ENCODE peak calls at places on chromosomes 3 and 15, in ten cellular contexts. J is left ventricle myocardium inferior; O is fibroblast of mammary gland; G is activated CD4-positive, alpha-beta T cell treated with anti-CD3 and anti-CD28 coated beads, Interleukin-2, amount 50 U/mL, for 1 hour; T is stimulated activated CD8-positive, alpha-beta memory T cell treated with anti-CD3 and anti-CD28 coated beads, Interleukin-4, amount 100 ng/mL, for 4 hours; I is renal cortical epithelial cell; E is progenitor cell of endocrine pancreas; B is AG09319; C is fibroblast of pulmonary artery; V is type B pancreatic cell. X is an unnamed sample.

GRCh38 chr3:33718595-33718907 is 497 bp upstream of the CLASP2 start:
- DNase-seq in C (no peak), B (no peak), I (no peak), J (no peak), E (no peak), V (no peak), O (no peak), G (no peak), T (no peak), X (no peak)

GRCh38 chr3:155079795-155080546 is at the start of gene MME:
- DNase-seq in C (peak), J (peak), E (peak), T (no peak), G (no peak), O (peak), I (no peak), B (peak), V (peak), X (peak)

GRCh38 chr3:3127432-3128010 is 781 bp downstream of the TRNT1 start:
- DNase-seq in E (no peak), I (no peak), B (no peak), V (no peak), T (no peak), C (no peak), G (peak), J (no peak), O (peak), X (no peak)

GRCh38 chr15:91279481-91279880 is 179.4 kb downstream of the SV2B start:
- DNase-seq in G (no peak), T (no peak), E (no peak), B (no peak), O (no peak), V (no peak), J (no peak), C (no peak), I (no peak), X (no peak)

GRCh38 chr15:96457852-96458251 is 127.4 kb downstream of the NR2F2 start:
- DNase-seq in O (no peak), B (no peak), E (no peak), G (no peak), I (peak), C (no peak), J (no peak), T (no peak), V (no peak), X (no peak)

GRCh38 chr3:96449803-96450202 is 364.6 kb upstream of the EPHA6 start:
- DNase-seq in E (no peak), T (no peak), G (no peak), I (no peak), V (no peak), C (no peak), B (no peak), J (no peak), O (no peak), X (no peak)

GRCh38 chr3:52518723-52519444 is 14.8 kb downstream of the NT5DC2 start:
- DNase-seq in T (no peak), J (no peak), C (peak), G (no peak), V (no peak), E (no peak), I (peak), O (no peak), B (no peak), X (no peak)

GRCh38 chr3:195117978-195118581 is 152.9 kb downstream of the XXYLT1 start:
- DNase-seq in T (no peak), G (no peak), B (no peak), C (no peak), I (no peak), J (no peak), O (no peak), V (no peak), E (no peak), X (no peak)

GRCh38 chr15:27816790-27817189 is 282.3 kb downstream of the OCA2 start:
- DNase-seq in E (no peak), I (no peak), B (no peak), V (no peak), J (no peak), C (no peak), T (no peak), O (no peak), G (no peak), X (no peak)

GRCh38 chr15:72168131-72168825 is 29.3 kb downstream of the GRAMD2A start:
- DNase-seq in G (no peak), V (no peak), T (no peak), J (peak), C (peak), B (no peak), I (peak), E (no peak), O (no peak), X (no peak)

GRCh38 chr3:141561426-141562034 is 74.7 kb downstream of the RASA2 start:
- DNase-seq in I (peak), G (peak), C (peak), T (no peak), O (peak), E (peak), B (peak), V (no peak), J (no peak), X (no peak)

GRCh38 chr15:89576417-89576773 is 1.1 kb downstream of the TICRR start:
- DNase-seq in O (peak), V (no peak), I (peak), E (no peak), G (no peak), C (no peak), T (no peak), B (no peak), J (no peak), X (no peak)

GRCh38 chr3:194286747-194287146 is 64.4 kb downstream of the CPN2 start:
- DNase-seq in C (no peak), B (no peak), J (no peak), O (no peak), T (no peak), G (no peak), E (no peak), I (no peak), V (no peak), X (no peak)

GRCh38 chr3:181730364-181730763 is 18.6 kb downstream of the SOX2 start:
- DNase-seq in C (no peak), O (no peak), E (no peak), J (no peak), G (no peak), V (no peak), B (no peak), I (no peak), T (no peak), X (no peak)

GRCh38 chr3:132083583-132084372 is 49.0 kb upstream of the CPNE4 start:
- DNase-seq in G (no peak), J (no peak), C (peak), V (no peak), O (peak), B (no peak), E (no peak), T (no peak), I (peak), X (no peak)

GRCh38 chr15:62809106-62809967 is 233.2 kb upstream of the TPM1 start:
- DNase-seq in B (no peak), J (no peak), V (no peak), C (peak), G (no peak), T (no peak), O (peak), I (peak), E (no peak), X (no peak)

GRCh38 chr3:81951106-81951505 is 189.7 kb upstream of the GBE1 start:
- DNase-seq in V (no peak), E (no peak), C (no peak), I (no peak), J (no peak), G (no peak), B (no peak), O (no peak), T (no peak), X (no peak)

GRCh38 chr3:43080726-43081568 is 24.9 kb downstream of the POMGNT2 start:
- DNase-seq in C (no peak), G (no peak), J (no peak), B (no peak), O (no peak), V (no peak), E (no peak), I (no peak), T (no peak), X (peak)

GRCh38 chr15:48967336-48967735 is 3.6 kb upstream of the SHC4 start:
- DNase-seq in I (no peak), T (no peak), E (no peak), J (no peak), G (no peak), B (no peak), O (no peak), V (no peak), C (no peak), X (no peak)

GRCh38 chr3:169295126-169295525 is 368.4 kb downstream of the MECOM start:
- DNase-seq in V (no peak), B (no peak), T (no peak), I (no peak), J (no peak), E (no peak), G (no peak), O (peak), C (peak), X (no peak)

GRCh38 chr15:92650256-92650655 is 5.3 kb downstream of the FAM174B start:
- DNase-seq in G (no peak), C (peak), O (no peak), T (no peak), B (no peak), I (no peak), E (no peak), J (no peak), V (no peak), X (peak)

GRCh38 chr3:104556372-104557078 is 810.2 kb upstream of the ALCAM start:
- DNase-seq in I (no peak), T (no peak), E (no peak), O (no peak), V (no peak), G (no peak), J (no peak), C (peak), B (no peak), X (no peak)

X was measured in osteocyte.